ENCODE peak calls at places on chromosomes 12 and 14, in four cellular contexts. F is stimulated activated naive CD8-positive, alpha-beta T cell treated with anti-CD3 and anti-CD28 coated beads, Interleukin-15, Interleukin-2, amounts not matched to agents 100 U/mL and 50 U/mL, for 24 hours; W is nephron progenitor cell; L is choroid plexus epithelial cell. D is an unnamed sample.
A peak's percentile ranks its signal among the peaks of the same experiment; 100 is the strongest.

GRCh38 chr14:33455998-33456397 is 494.9 kb downstream of the EGLN3 start:
- DNase-seq in F (no peak), W (no peak), L (no peak), D (no peak)

GRCh38 chr14:52730708-52731111 is 744 bp downstream of the STYX start:
- DNase-seq in F (no peak), W (no peak), L (peak; percentile 30), D (no peak)

GRCh38 chr12:107057071-107057834 is 36.1 kb downstream of the CRY1 start:
- DNase-seq in F (no peak), W (no peak), L (peak; percentile 25), D (no peak)

GRCh38 chr12:114876968-114877680 is 193.1 kb upstream of the TBX3 start:
- DNase-seq in F (no peak), W (no peak), L (no peak), D (no peak)

GRCh38 chr14:31964979-31965734 is 111.9 kb upstream of the ARHGAP5 start:
- DNase-seq in F (no peak), W (no peak), L (no peak), D (no peak)

GRCh38 chr12:31877884-31878283 is 81.3 kb upstream of the RESF1 start:
- DNase-seq in F (no peak), W (no peak), L (no peak), D (no peak)

GRCh38 chr12:123602651-123603195 is 824 bp downstream of the DDX55 start:
- DNase-seq in F (no peak), W (no peak), L (peak; percentile 36), D (no peak)

GRCh38 chr12:90593596-90594290 is 361.2 kb downstream of the CCER1 start:
- DNase-seq in F (no peak), W (no peak), L (no peak), D (no peak)

GRCh38 chr12:11849752-11850504 is 200.5 kb downstream of the ETV6 start:
- DNase-seq in F (no peak), W (no peak), L (no peak), D (no peak)

D was measured in naive thymus-derived CD8-positive, alpha-beta T cell.